ENCODE peak calls at places on chromosomes 13 and 19, in six cellular contexts. L is cardiac muscle cell, A is fibroblast of lung, G is AG04450, Z is left lung, K is psoas muscle. P is an unnamed sample.
A peak's percentile ranks its signal among the peaks of the same experiment; 100 is the strongest.

GRCh38 chr13:102667911-102668310 is 26.9 kb downstream of the METTL21C start:
- DNase-seq in A (no peak), G (no peak), L (no peak), K (no peak), Z (no peak), P (no peak)

GRCh38 chr13:43238341-43239083 is 215.1 kb downstream of the DNAJC15 start:
- DNase-seq in A (no peak), Z (no peak), L (no peak), G (no peak), K (no peak), P (no peak)

GRCh38 chr19:13015361-13016231 is 20.3 kb downstream of the NFIX start:
- DNase-seq in A (peak; percentile 55), Z (no peak), K (no peak), G (no peak), L (no peak), P (no peak)

GRCh38 chr19:9917322-9917721 is 19.0 kb downstream of the OLFM2 start:
- DNase-seq in K (no peak), A (peak; percentile 43), Z (no peak), G (no peak), L (peak; percentile 57), P (peak; percentile 70)

GRCh38 chr13:113742000-113742441 is 17.0 kb upstream of the TMEM255B start:
- DNase-seq in L (peak; percentile 67), K (peak; percentile 47), G (no peak), A (peak; percentile 78), Z (peak; percentile 71), P (peak; percentile 67)

GRCh38 chr13:80342541-80343371 is 1.8 kb upstream of the SPRY2 start:
- DNase-seq in Z (peak; percentile 86), L (peak; percentile 87), A (peak; percentile 77), G (no peak), K (peak; percentile 89), P (peak; percentile 62)

GRCh38 chr19:41957838-41958366 is 1.2 kb downstream of the RABAC1 start:
- DNase-seq in G (peak; percentile 46), Z (peak; percentile 77), A (peak; percentile 78), K (peak; percentile 44), L (peak; percentile 84), P (peak; percentile 92)

GRCh38 chr19:16698914-16699313 is 20.7 kb upstream of the NWD1 start:
- DNase-seq in K (peak; percentile 44), Z (no peak), L (no peak), G (no peak), A (no peak), P (no peak)

GRCh38 chr13:83327091-83327490 is 555.2 kb downstream of the SLITRK1 start:
- DNase-seq in G (no peak), Z (no peak), K (no peak), A (no peak), L (no peak), P (no peak)

GRCh38 chr19:1254081-1254527 is 5.7 kb downstream of the MIDN start:
- DNase-seq in Z (peak; percentile 52), K (peak; percentile 67), L (no peak), G (no peak), A (no peak), P (no peak)

GRCh38 chr13:69324109-69324886 is 783.3 kb upstream of the ATXN8OS start:
- DNase-seq in Z (no peak), L (peak; percentile 29), K (no peak), A (peak; percentile 56), G (no peak), P (no peak)

GRCh38 chr13:75219479-75220237 is 262.3 kb downstream of the TBC1D4 start:
- DNase-seq in G (peak; percentile 27), L (peak; percentile 84), K (peak; percentile 77), Z (peak; percentile 71), A (peak; percentile 73), P (peak; percentile 78)

GRCh38 chr13:113582841-113583631 is 1.5 kb upstream of the TFDP1 start:
- DNase-seq in L (no peak), G (no peak), A (no peak), Z (no peak), K (no peak), P (no peak)

GRCh38 chr13:66345988-66346387 is 884.1 kb downstream of the PCDH9 start:
- DNase-seq in G (no peak), L (no peak), K (no peak), A (no peak), Z (no peak), P (no peak)

GRCh38 chr19:52570005-52570861 is at the start of gene ZNF701:
- DNase-seq in G (peak; percentile 76), L (peak; percentile 94), K (peak; percentile 95), Z (peak; percentile 96), A (peak; percentile 92), P (peak; percentile 89)

DNA sequence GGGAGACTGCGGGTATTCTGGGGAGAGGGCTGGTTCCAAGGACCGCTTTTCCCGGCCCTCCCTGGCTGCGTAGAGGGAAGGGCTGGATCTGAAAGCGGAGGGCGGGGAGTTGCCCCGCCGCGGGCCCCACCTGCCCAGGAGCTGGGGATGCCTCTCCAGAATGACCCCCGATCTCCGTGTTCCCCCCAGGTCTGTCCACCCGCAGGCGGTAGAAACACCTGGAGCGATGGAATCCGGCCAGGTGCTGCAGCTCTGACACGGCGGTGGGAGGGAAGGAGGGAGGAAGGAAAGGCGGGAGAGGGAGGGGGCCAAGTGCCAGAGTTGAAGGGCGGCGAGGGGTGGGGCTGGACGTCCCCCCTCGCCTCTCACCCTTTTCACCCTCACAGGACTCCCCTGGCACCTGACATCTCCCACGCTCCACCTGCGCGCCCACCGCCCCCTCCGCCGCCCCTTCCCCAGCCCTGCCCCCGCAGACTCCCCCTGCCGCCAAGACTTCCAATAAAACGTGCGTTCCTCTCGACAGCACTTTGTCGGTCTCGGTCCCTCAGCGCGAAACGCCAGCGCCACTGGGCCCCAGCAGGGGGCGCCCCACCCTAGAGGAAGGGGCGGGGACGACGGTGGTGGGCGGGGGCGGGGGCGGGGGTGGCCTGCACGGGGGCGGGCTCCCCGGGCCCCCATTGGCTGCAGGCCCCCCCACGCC is 374 bp upstream of the FXYD7 start:
- DNase-seq in Z (no peak), K (no peak), G (no peak), L (peak; percentile 75), A (peak; percentile 29), P (peak; percentile 34)
- TF ChIP-seq CTCF in Z (peak; percentile 67), K (peak; percentile 35), G (peak; percentile 42), L (peak; percentile 41), A (peak; percentile 47), P (peak; percentile 66)

DNA sequence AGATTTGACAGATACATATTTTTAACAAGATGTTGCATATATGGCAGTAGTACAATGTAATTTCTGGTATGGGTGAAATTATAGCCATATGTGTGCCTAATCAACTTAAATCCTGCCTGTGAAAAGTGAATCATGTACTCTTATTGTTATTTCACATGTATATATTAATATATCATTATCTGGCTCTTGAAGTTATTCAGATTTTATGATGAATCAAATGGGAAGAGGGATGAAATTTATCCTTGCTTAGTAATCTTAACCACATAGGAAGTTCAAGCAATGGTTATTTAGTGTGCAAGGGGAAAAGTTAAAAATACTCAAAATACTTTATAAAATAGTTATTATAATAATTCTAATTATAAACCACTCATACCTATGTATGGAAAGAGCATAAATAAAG is 80.6 kb downstream of the GPC6 start:
- DNase-seq in Z (no peak), A (no peak), K (no peak), G (no peak), L (no peak), P (no peak)
- H3K27ac ChIP-seq in Z (no peak overlapping the region), A (no peak overlapping the region), K (no peak overlapping the region), G (no peak overlapping the region), L (no peak overlapping the region), P (no peak overlapping the region)

DNA sequence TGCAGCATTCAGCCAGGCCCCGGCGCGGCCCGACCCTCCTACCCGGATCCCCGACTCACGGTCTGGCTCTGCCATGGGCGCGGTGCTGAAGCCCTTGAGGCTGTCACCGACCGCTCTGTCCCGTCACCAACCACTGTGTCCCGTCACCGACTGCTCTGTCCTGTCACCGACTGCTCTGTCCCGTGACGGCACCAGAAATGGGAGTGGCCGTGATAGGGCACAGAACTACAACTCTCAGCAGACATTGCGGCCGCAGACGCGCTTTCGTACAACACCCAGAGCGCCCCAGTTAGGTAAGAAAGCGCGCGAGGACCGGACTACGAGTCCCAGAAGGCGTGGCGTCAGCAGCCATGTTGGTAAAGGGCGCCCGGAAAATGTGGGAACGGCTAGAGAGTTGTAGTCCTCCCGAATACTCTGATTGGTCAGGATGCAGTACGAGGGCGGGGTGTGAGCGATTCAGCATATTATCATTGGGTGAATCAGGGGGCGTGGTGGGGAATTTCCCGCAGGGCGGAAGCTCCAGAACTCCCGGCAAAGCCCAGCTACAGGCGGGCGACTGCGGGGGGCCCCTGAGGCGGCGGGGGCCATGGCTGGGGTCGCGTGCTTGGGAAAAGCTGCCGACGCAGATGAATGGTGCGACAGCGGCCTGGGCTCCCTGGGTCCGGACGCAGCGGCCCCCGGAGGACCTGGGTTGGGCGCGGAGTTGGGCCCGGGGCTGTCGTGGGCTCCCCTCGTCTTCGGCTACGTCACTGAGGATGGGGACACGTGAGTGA is at the start of the genes NFKBIB and SIRT2:
- DNase-seq in Z (peak; percentile 100), A (peak; percentile 99), G (peak; percentile 98), K (peak; percentile 100), L (peak; percentile 100), P (peak; percentile 99)
- TF ChIP-seq CTCF in Z (no peak), A (no peak), G (no peak), K (no peak), L (no peak), P (no peak)

GRCh38 chr13:37491661-37492060 is 106.9 kb downstream of the POSTN start:
- DNase-seq in Z (no peak), G (no peak), A (no peak), L (no peak), K (no peak), P (no peak)
- H3K27ac ChIP-seq in Z (no peak overlapping the region), G (no peak overlapping the region), A (no peak overlapping the region), L (no peak overlapping the region), K (no peak overlapping the region), P (no peak overlapping the region)

GRCh38 chr19:31105761-31106160 is 243.5 kb downstream of the TSHZ3 start:
- DNase-seq in K (no peak), L (no peak), G (no peak), A (no peak), Z (no peak), P (no peak)
- TF ChIP-seq CTCF in K (no peak), L (no peak), G (no peak), A (no peak), Z (no peak), P (no peak)

DNA sequence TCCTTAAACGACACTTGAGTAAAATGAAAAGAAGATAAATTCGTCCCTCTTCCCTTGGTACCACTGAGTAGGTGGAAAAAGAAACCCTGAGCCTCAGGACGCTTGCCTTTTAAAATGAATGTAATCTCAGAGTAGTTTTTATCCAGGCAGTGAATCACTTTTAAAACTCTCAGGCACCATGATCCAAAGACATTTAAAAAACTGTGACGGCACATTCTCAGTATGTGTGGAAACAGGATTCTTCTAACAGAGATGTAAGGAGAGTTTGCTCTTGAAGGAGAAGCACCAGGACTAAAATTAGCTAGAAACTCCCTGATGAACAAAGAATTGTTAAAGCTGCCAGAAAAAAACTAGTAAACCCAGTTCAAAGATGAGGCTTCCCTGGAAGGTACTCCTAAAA is 105.7 kb upstream of the SLC15A1 start:
- DNase-seq in G (no peak), L (no peak), Z (no peak), A (no peak), K (no peak), P (no peak)
- H3K27ac ChIP-seq in G (no peak overlapping the region), L (no peak overlapping the region), Z (no peak overlapping the region), A (no peak overlapping the region), K (peak overlapping the region; percentile 53), P (no peak overlapping the region)

GRCh38 chr19:2424686-2425621 is 2.4 kb downstream of the TIMM13 start:
- DNase-seq in Z (no peak), L (peak; percentile 65), K (peak; percentile 70), G (peak; percentile 33), A (peak; percentile 69), P (no peak)
- TF ChIP-seq CTCF in Z (no peak), L (peak; percentile 43), K (peak; percentile 41), G (peak; percentile 53), A (peak; percentile 39), P (no peak)